ENCODE peak calls at places on chromosomes 7 and 10, in six cellular contexts. One of them, this sample, is unnamed.

GRCh38 chr7:27709137-27710075 is 30.6 kb upstream of the TAX1BP1 start:
- DNase-seq in aorta: no peak
- DNase-seq in pons: no peak
- DNase-seq in upper lobe of left lung: no peak
- DNase-seq in hypothalamus: no peak
- DNase-seq in stimulated activated CD4-positive, alpha-beta T cell treated with anti-CD3 and anti-CD28 coated beads, Interleukin-1b, Interleukin-23, amount 100 ng/mL, for 4 hours: no peak
- DNase-seq in this sample: peak; percentile 89

GRCh38 chr7:157008206-157009169 is 2.0 kb downstream of the MNX1 start:
- DNase-seq in aorta: no peak
- DNase-seq in pons: peak; percentile 7
- DNase-seq in upper lobe of left lung: peak; percentile 57
- DNase-seq in hypothalamus: no peak
- DNase-seq in stimulated activated CD4-positive, alpha-beta T cell treated with anti-CD3 and anti-CD28 coated beads, Interleukin-1b, Interleukin-23, amount 100 ng/mL, for 4 hours: no peak
- DNase-seq in this sample: no peak

GRCh38 chr10:3977761-3978160 is 192.8 kb upstream of the KLF6 start:
- DNase-seq in aorta: no peak
- DNase-seq in pons: no peak
- DNase-seq in upper lobe of left lung: no peak
- DNase-seq in hypothalamus: no peak
- DNase-seq in stimulated activated CD4-positive, alpha-beta T cell treated with anti-CD3 and anti-CD28 coated beads, Interleukin-1b, Interleukin-23, amount 100 ng/mL, for 4 hours: no peak
- DNase-seq in this sample: no peak

GRCh38 chr10:24215603-24216002 is 6.7 kb downstream of the KIAA1217 start:
- DNase-seq in aorta: no peak
- DNase-seq in pons: no peak
- DNase-seq in upper lobe of left lung: no peak
- DNase-seq in hypothalamus: no peak
- DNase-seq in stimulated activated CD4-positive, alpha-beta T cell treated with anti-CD3 and anti-CD28 coated beads, Interleukin-1b, Interleukin-23, amount 100 ng/mL, for 4 hours: no peak
- DNase-seq in this sample: no peak

GRCh38 chr7:48295572-48295971 is 124.3 kb downstream of the ABCA13 start:
- DNase-seq in aorta: no peak
- DNase-seq in pons: no peak
- DNase-seq in upper lobe of left lung: no peak
- DNase-seq in hypothalamus: no peak
- DNase-seq in stimulated activated CD4-positive, alpha-beta T cell treated with anti-CD3 and anti-CD28 coated beads, Interleukin-1b, Interleukin-23, amount 100 ng/mL, for 4 hours: no peak
- DNase-seq in this sample: no peak

GRCh38 chr10:86730227-86730626 is 26.2 kb upstream of the BMPR1A start:
- DNase-seq in aorta: peak; percentile 63
- DNase-seq in pons: no peak
- DNase-seq in upper lobe of left lung: no peak
- DNase-seq in hypothalamus: no peak
- DNase-seq in stimulated activated CD4-positive, alpha-beta T cell treated with anti-CD3 and anti-CD28 coated beads, Interleukin-1b, Interleukin-23, amount 100 ng/mL, for 4 hours: no peak
- DNase-seq in this sample: peak; percentile 8

GRCh38 chr7:1642291-1642728 is 27.8 kb upstream of the ELFN1 start:
- DNase-seq in aorta: no peak
- DNase-seq in pons: no peak
- DNase-seq in upper lobe of left lung: peak; percentile 57
- DNase-seq in hypothalamus: no peak
- DNase-seq in stimulated activated CD4-positive, alpha-beta T cell treated with anti-CD3 and anti-CD28 coated beads, Interleukin-1b, Interleukin-23, amount 100 ng/mL, for 4 hours: no peak
- DNase-seq in this sample: no peak

GRCh38 chr7:24717694-24718320 is 39.5 kb downstream of the GSDME start:
- DNase-seq in aorta: no peak
- DNase-seq in pons: no peak
- DNase-seq in upper lobe of left lung: peak; percentile 46
- DNase-seq in hypothalamus: no peak
- DNase-seq in stimulated activated CD4-positive, alpha-beta T cell treated with anti-CD3 and anti-CD28 coated beads, Interleukin-1b, Interleukin-23, amount 100 ng/mL, for 4 hours: no peak
- DNase-seq in this sample: no peak

GRCh38 chr10:30387646-30388243 is 38.7 kb upstream of the MTPAP start:
- DNase-seq in aorta: no peak
- DNase-seq in pons: no peak
- DNase-seq in upper lobe of left lung: no peak
- DNase-seq in hypothalamus: no peak
- DNase-seq in stimulated activated CD4-positive, alpha-beta T cell treated with anti-CD3 and anti-CD28 coated beads, Interleukin-1b, Interleukin-23, amount 100 ng/mL, for 4 hours: no peak
- DNase-seq in this sample: peak; percentile 61

GRCh38 chr10:69573056-69573806 is at the start of gene NEUROG3:
- DNase-seq in aorta: peak; percentile 70
- DNase-seq in pons: peak; percentile 4
- DNase-seq in upper lobe of left lung: peak; percentile 81
- DNase-seq in hypothalamus: no peak
- DNase-seq in stimulated activated CD4-positive, alpha-beta T cell treated with anti-CD3 and anti-CD28 coated beads, Interleukin-1b, Interleukin-23, amount 100 ng/mL, for 4 hours: no peak
- DNase-seq in this sample: no peak

GRCh38 chr10:17229717-17229966 is 1.6 kb downstream of the VIM start:
- DNase-seq in aorta: no peak
- DNase-seq in pons: no peak
- DNase-seq in upper lobe of left lung: no peak
- DNase-seq in hypothalamus: no peak
- DNase-seq in stimulated activated CD4-positive, alpha-beta T cell treated with anti-CD3 and anti-CD28 coated beads, Interleukin-1b, Interleukin-23, amount 100 ng/mL, for 4 hours: no peak
- DNase-seq in this sample: no peak

GRCh38 chr7:55493416-55493815 is 78.9 kb downstream of the VOPP1 start:
- DNase-seq in aorta: peak; percentile 21
- DNase-seq in pons: no peak
- DNase-seq in upper lobe of left lung: no peak
- DNase-seq in hypothalamus: no peak
- DNase-seq in stimulated activated CD4-positive, alpha-beta T cell treated with anti-CD3 and anti-CD28 coated beads, Interleukin-1b, Interleukin-23, amount 100 ng/mL, for 4 hours: no peak
- DNase-seq in this sample: no peak

GRCh38 chr10:102502029-102502336 is 529 bp downstream of the ACTR1A start:
- DNase-seq in aorta: peak; percentile 99
- DNase-seq in pons: peak; percentile 100
- DNase-seq in upper lobe of left lung: peak; percentile 93
- DNase-seq in hypothalamus: peak; percentile 97
- DNase-seq in stimulated activated CD4-positive, alpha-beta T cell treated with anti-CD3 and anti-CD28 coated beads, Interleukin-1b, Interleukin-23, amount 100 ng/mL, for 4 hours: peak; percentile 91
- DNase-seq in this sample: peak; percentile 100

GRCh38 chr10:95832216-95833037 is 75.3 kb upstream of the CC2D2B start:
- DNase-seq in aorta: no peak
- DNase-seq in pons: no peak
- DNase-seq in upper lobe of left lung: no peak
- DNase-seq in hypothalamus: no peak
- DNase-seq in stimulated activated CD4-positive, alpha-beta T cell treated with anti-CD3 and anti-CD28 coated beads, Interleukin-1b, Interleukin-23, amount 100 ng/mL, for 4 hours: no peak
- DNase-seq in this sample: no peak

GRCh38 chr10:122490786-122491680 is 29.7 kb downstream of the HTRA1 start:
- DNase-seq in aorta: peak; percentile 81
- DNase-seq in pons: no peak
- DNase-seq in upper lobe of left lung: peak; percentile 71
- DNase-seq in hypothalamus: no peak
- DNase-seq in stimulated activated CD4-positive, alpha-beta T cell treated with anti-CD3 and anti-CD28 coated beads, Interleukin-1b, Interleukin-23, amount 100 ng/mL, for 4 hours: no peak
- DNase-seq in this sample: no peak

GRCh38 chr7:69932034-69932628 is 333.9 kb downstream of the AUTS2 start:
- DNase-seq in aorta: no peak
- DNase-seq in pons: peak; percentile 75
- DNase-seq in upper lobe of left lung: no peak
- DNase-seq in hypothalamus: no peak
- DNase-seq in stimulated activated CD4-positive, alpha-beta T cell treated with anti-CD3 and anti-CD28 coated beads, Interleukin-1b, Interleukin-23, amount 100 ng/mL, for 4 hours: no peak
- DNase-seq in this sample: no peak

GRCh38 chr10:74542077-74542476 is 284.3 kb upstream of the KAT6B start:
- DNase-seq in aorta: no peak
- DNase-seq in pons: no peak
- DNase-seq in upper lobe of left lung: no peak
- DNase-seq in hypothalamus: no peak
- DNase-seq in stimulated activated CD4-positive, alpha-beta T cell treated with anti-CD3 and anti-CD28 coated beads, Interleukin-1b, Interleukin-23, amount 100 ng/mL, for 4 hours: no peak
- DNase-seq in this sample: peak; percentile 65

GRCh38 chr7:21947056-21947455 is 1.4 kb upstream of the CDCA7L start:
- DNase-seq in aorta: no peak
- DNase-seq in pons: no peak
- DNase-seq in upper lobe of left lung: no peak
- DNase-seq in hypothalamus: no peak
- DNase-seq in stimulated activated CD4-positive, alpha-beta T cell treated with anti-CD3 and anti-CD28 coated beads, Interleukin-1b, Interleukin-23, amount 100 ng/mL, for 4 hours: no peak
- DNase-seq in this sample: no peak

GRCh38 chr10:61903184-61903990 is 1.9 kb downstream of the ARID5B start:
- DNase-seq in aorta: peak; percentile 75
- DNase-seq in pons: peak; percentile 70
- DNase-seq in upper lobe of left lung: peak; percentile 94
- DNase-seq in hypothalamus: peak; percentile 11
- DNase-seq in stimulated activated CD4-positive, alpha-beta T cell treated with anti-CD3 and anti-CD28 coated beads, Interleukin-1b, Interleukin-23, amount 100 ng/mL, for 4 hours: peak; percentile 53
- DNase-seq in this sample: peak; percentile 77

GRCh38 chr10:58107506-58107905 is 160.2 kb downstream of the IPMK start:
- DNase-seq in aorta: no peak
- DNase-seq in pons: no peak
- DNase-seq in upper lobe of left lung: no peak
- DNase-seq in hypothalamus: no peak
- DNase-seq in stimulated activated CD4-positive, alpha-beta T cell treated with anti-CD3 and anti-CD28 coated beads, Interleukin-1b, Interleukin-23, amount 100 ng/mL, for 4 hours: no peak
- DNase-seq in this sample: peak; percentile 85

GRCh38 chr10:108904163-108904878 is 1019.0 kb downstream of the XPNPEP1 start:
- DNase-seq in aorta: no peak
- DNase-seq in pons: no peak
- DNase-seq in upper lobe of left lung: no peak
- DNase-seq in hypothalamus: no peak
- DNase-seq in stimulated activated CD4-positive, alpha-beta T cell treated with anti-CD3 and anti-CD28 coated beads, Interleukin-1b, Interleukin-23, amount 100 ng/mL, for 4 hours: no peak
- DNase-seq in this sample: peak; percentile 21

GRCh38 chr10:8214587-8214986 is 160.1 kb downstream of the GATA3 start:
- DNase-seq in aorta: no peak
- DNase-seq in pons: no peak
- DNase-seq in upper lobe of left lung: no peak
- DNase-seq in hypothalamus: no peak
- DNase-seq in stimulated activated CD4-positive, alpha-beta T cell treated with anti-CD3 and anti-CD28 coated beads, Interleukin-1b, Interleukin-23, amount 100 ng/mL, for 4 hours: no peak
- DNase-seq in this sample: no peak

GRCh38 chr7:94145602-94146001 is 141.4 kb upstream of the BET1 start:
- DNase-seq in aorta: no peak
- DNase-seq in pons: no peak
- DNase-seq in upper lobe of left lung: no peak
- DNase-seq in hypothalamus: no peak
- DNase-seq in stimulated activated CD4-positive, alpha-beta T cell treated with anti-CD3 and anti-CD28 coated beads, Interleukin-1b, Interleukin-23, amount 100 ng/mL, for 4 hours: no peak
- DNase-seq in this sample: peak; percentile 21

GRCh38 chr7:81515009-81515408 is 254.8 kb downstream of the HGF start:
- DNase-seq in aorta: no peak
- DNase-seq in pons: no peak
- DNase-seq in upper lobe of left lung: no peak
- DNase-seq in hypothalamus: no peak
- DNase-seq in stimulated activated CD4-positive, alpha-beta T cell treated with anti-CD3 and anti-CD28 coated beads, Interleukin-1b, Interleukin-23, amount 100 ng/mL, for 4 hours: no peak
- DNase-seq in this sample: no peak

GRCh38 chr7:98210513-98211220 is 572 bp upstream of the BHLHA15 start:
- DNase-seq in aorta: peak; percentile 54
- DNase-seq in pons: no peak
- DNase-seq in upper lobe of left lung: peak; percentile 82
- DNase-seq in hypothalamus: no peak
- DNase-seq in stimulated activated CD4-positive, alpha-beta T cell treated with anti-CD3 and anti-CD28 coated beads, Interleukin-1b, Interleukin-23, amount 100 ng/mL, for 4 hours: no peak
- DNase-seq in this sample: peak; percentile 36

GRCh38 chr7:111744501-111745155 is 182.3 kb upstream of the IMMP2L start:
- DNase-seq in aorta: no peak
- DNase-seq in pons: no peak
- DNase-seq in upper lobe of left lung: no peak
- DNase-seq in hypothalamus: no peak
- DNase-seq in stimulated activated CD4-positive, alpha-beta T cell treated with anti-CD3 and anti-CD28 coated beads, Interleukin-1b, Interleukin-23, amount 100 ng/mL, for 4 hours: no peak
- DNase-seq in this sample: peak; percentile 52

GRCh38 chr10:102311025-102311420 is 65.7 kb downstream of the GBF1 start:
- DNase-seq in aorta: no peak
- DNase-seq in pons: no peak
- DNase-seq in upper lobe of left lung: no peak
- DNase-seq in hypothalamus: no peak
- DNase-seq in stimulated activated CD4-positive, alpha-beta T cell treated with anti-CD3 and anti-CD28 coated beads, Interleukin-1b, Interleukin-23, amount 100 ng/mL, for 4 hours: no peak
- DNase-seq in this sample: no peak

GRCh38 chr10:74118794-74119193 is 31.8 kb downstream of the AP3M1 start:
- DNase-seq in aorta: no peak
- DNase-seq in pons: no peak
- DNase-seq in upper lobe of left lung: no peak
- DNase-seq in hypothalamus: no peak
- DNase-seq in stimulated activated CD4-positive, alpha-beta T cell treated with anti-CD3 and anti-CD28 coated beads, Interleukin-1b, Interleukin-23, amount 100 ng/mL, for 4 hours: no peak
- DNase-seq in this sample: peak; percentile 28

GRCh38 chr7:155529845-155530244 is 16.5 kb downstream of the CNPY1 start:
- DNase-seq in aorta: no peak
- DNase-seq in pons: no peak
- DNase-seq in upper lobe of left lung: no peak
- DNase-seq in hypothalamus: no peak
- DNase-seq in stimulated activated CD4-positive, alpha-beta T cell treated with anti-CD3 and anti-CD28 coated beads, Interleukin-1b, Interleukin-23, amount 100 ng/mL, for 4 hours: no peak
- DNase-seq in this sample: no peak

GRCh38 chr10:125866421-125867029 is 14.6 kb downstream of the DHX32 start:
- DNase-seq in aorta: no peak
- DNase-seq in pons: no peak
- DNase-seq in upper lobe of left lung: no peak
- DNase-seq in hypothalamus: no peak
- DNase-seq in stimulated activated CD4-positive, alpha-beta T cell treated with anti-CD3 and anti-CD28 coated beads, Interleukin-1b, Interleukin-23, amount 100 ng/mL, for 4 hours: no peak
- DNase-seq in this sample: no peak

GRCh38 chr7:132455306-132455705 is 121.0 kb downstream of the PLXNA4 start:
- DNase-seq in aorta: no peak
- DNase-seq in pons: no peak
- DNase-seq in upper lobe of left lung: no peak
- DNase-seq in hypothalamus: no peak
- DNase-seq in stimulated activated CD4-positive, alpha-beta T cell treated with anti-CD3 and anti-CD28 coated beads, Interleukin-1b, Interleukin-23, amount 100 ng/mL, for 4 hours: no peak
- DNase-seq in this sample: no peak